ENCODE peak calls at places on chromosomes 1 and 21, in nine cellular contexts. L is stomach, W is hypothalamus, Z is prostate gland, Y is KBM-7, N is NCI-H510A treated with DMSO at 0.1 percent for 48 hours, M is GOT3, K is T follicular helper cell, U is IMR-90. D is an unnamed sample.

GRCh38 chr21:16579538-16579937 is 849.8 kb downstream of the USP25 start:
- DNase-seq in N (no peak), K (no peak), W (no peak), L (no peak), U (peak), Y (no peak), M (no peak), Z (no peak), D (no peak)

GRCh38 chr1:17909634-17910033 is 154.5 kb downstream of the ACTL8 start:
- DNase-seq in U (peak), Y (no peak), K (no peak), W (no peak), L (no peak), M (no peak), N (no peak), Z (no peak), D (no peak)

GRCh38 chr1:9906466-9906865 is 3.6 kb downstream of the CTNNBIP1 start:
- DNase-seq in Y (no peak), W (no peak), K (no peak), U (no peak), Z (no peak), N (no peak), M (no peak), L (no peak), D (no peak)

GRCh38 chr1:75855010-75855409 is 58.3 kb downstream of the MSH4 start:
- DNase-seq in N (no peak), Y (no peak), Z (no peak), W (no peak), K (no peak), L (no peak), U (peak), M (no peak), D (no peak)

GRCh38 chr1:9275567-9276034 is 17.1 kb upstream of the SPSB1 start:
- DNase-seq in Z (no peak), L (peak), K (no peak), W (no peak), U (peak), M (no peak), Y (peak), N (peak), D (no peak)

GRCh38 chr1:65170511-65171142 is 22.6 kb downstream of the AK4 start:
- DNase-seq in Z (peak), M (no peak), L (peak), K (no peak), Y (peak), W (no peak), N (no peak), U (peak), D (no peak)

GRCh38 chr1:6523566-6523965 is 30.7 kb downstream of the NOL9 start:
- DNase-seq in L (no peak), N (peak), Y (peak), W (no peak), U (peak), K (no peak), Z (no peak), M (no peak), D (peak)

GRCh38 chr21:38819719-38820147 is 14.0 kb downstream of the ETS2 start:
- DNase-seq in Y (no peak), L (peak), Z (peak), W (no peak), K (no peak), N (no peak), M (no peak), U (peak), D (no peak)

GRCh38 chr1:67300561-67300960 is 7.1 kb upstream of the IL12RB2 start:
- DNase-seq in M (no peak), U (no peak), Z (no peak), W (no peak), K (no peak), Y (no peak), L (no peak), N (no peak), D (no peak)

GRCh38 chr1:182565537-182565936 is 23.5 kb downstream of the RNASEL start:
- DNase-seq in K (no peak), L (no peak), N (no peak), M (no peak), W (no peak), U (no peak), Z (no peak), Y (no peak), D (no peak)

GRCh38 chr1:78279051-78279450 is 211.7 kb upstream of the PTGFR start:
- DNase-seq in W (no peak), Y (no peak), K (no peak), N (no peak), U (peak), M (no peak), Z (no peak), L (no peak), D (no peak)

GRCh38 chr1:214075305-214076003 is 87.7 kb downstream of the PROX1 start:
- DNase-seq in M (no peak), Y (no peak), W (no peak), K (no peak), N (no peak), L (no peak), U (no peak), Z (no peak), D (no peak)

GRCh38 chr1:97137862-97138514 is 416.4 kb downstream of the PTBP2 start:
- DNase-seq in L (no peak), U (peak), W (no peak), Z (peak), N (peak), M (no peak), K (no peak), Y (peak), D (no peak)

GRCh38 chr1:247517795-247518612 is 18.2 kb downstream of the OR2C3 start:
- DNase-seq in W (no peak), Y (no peak), M (no peak), L (no peak), K (no peak), N (no peak), Z (no peak), U (no peak), D (no peak)

GRCh38 chr1:32743380-32744062 is 41.0 kb upstream of the SYNC start:
- DNase-seq in L (peak), M (no peak), Y (no peak), U (no peak), Z (no peak), N (no peak), W (no peak), K (no peak), D (no peak)

GRCh38 chr1:5754817-5755551 is 237.2 kb downstream of the NPHP4 start:
- DNase-seq in Z (no peak), M (no peak), L (no peak), K (no peak), U (no peak), Y (no peak), W (no peak), N (no peak), D (no peak)